ENCODE peak calls at places on chromosomes 12 and 14, in nine cellular contexts. One of them, this sample, is unnamed.
A peak's percentile ranks its signal among the peaks of the same experiment; 100 is the strongest.

GRCh38 chr14:65035049-65035448 is 48.4 kb downstream of the FNTB start:
- DNase-seq in ELR: no peak
- DNase-seq in uterus: peak; percentile 47
- DNase-seq in NCI-H1436 treated with DMSO at 0.1 percent for 48 hours: no peak
- DNase-seq in stimulated activated CD4-positive, alpha-beta T cell treated with anti-CD3 and anti-CD28 coated beads, Interleukin-1b, Interleukin-23, amount 100 ng/mL, for 4 hours: no peak
- DNase-seq in neural progenitor cell: no peak
- DNase-seq in T-helper 9 cell: no peak
- DNase-seq in left ventricle myocardium superior: peak; percentile 71
- DNase-seq in HFFc6: no peak
- DNase-seq in this sample: no peak

GRCh38 chr14:52706286-52706685 is 714 bp upstream of the PSMC6 start:
- DNase-seq in ELR: peak; percentile 47
- DNase-seq in uterus: no peak
- DNase-seq in NCI-H1436 treated with DMSO at 0.1 percent for 48 hours: no peak
- DNase-seq in stimulated activated CD4-positive, alpha-beta T cell treated with anti-CD3 and anti-CD28 coated beads, Interleukin-1b, Interleukin-23, amount 100 ng/mL, for 4 hours: peak; percentile 40
- DNase-seq in neural progenitor cell: no peak
- DNase-seq in T-helper 9 cell: peak; percentile 4
- DNase-seq in left ventricle myocardium superior: no peak
- DNase-seq in HFFc6: no peak
- DNase-seq in this sample: no peak

GRCh38 chr12:61996717-61997116 is 263.5 kb upstream of the USP15 start:
- DNase-seq in ELR: no peak
- DNase-seq in uterus: no peak
- DNase-seq in NCI-H1436 treated with DMSO at 0.1 percent for 48 hours: no peak
- DNase-seq in stimulated activated CD4-positive, alpha-beta T cell treated with anti-CD3 and anti-CD28 coated beads, Interleukin-1b, Interleukin-23, amount 100 ng/mL, for 4 hours: no peak
- DNase-seq in neural progenitor cell: no peak
- DNase-seq in T-helper 9 cell: no peak
- DNase-seq in left ventricle myocardium superior: no peak
- DNase-seq in HFFc6: no peak
- DNase-seq in this sample: no peak

GRCh38 chr14:106679776-106680175 is 1153.4 kb downstream of the TMEM121 start:
- DNase-seq in ELR: no peak
- DNase-seq in uterus: no peak
- DNase-seq in NCI-H1436 treated with DMSO at 0.1 percent for 48 hours: no peak
- DNase-seq in stimulated activated CD4-positive, alpha-beta T cell treated with anti-CD3 and anti-CD28 coated beads, Interleukin-1b, Interleukin-23, amount 100 ng/mL, for 4 hours: no peak
- DNase-seq in neural progenitor cell: no peak
- DNase-seq in T-helper 9 cell: no peak
- DNase-seq in left ventricle myocardium superior: no peak
- DNase-seq in HFFc6: no peak
- DNase-seq in this sample: no peak

GRCh38 chr12:33330940-33331339 is 108.7 kb downstream of the SYT10 start:
- DNase-seq in ELR: no peak
- DNase-seq in uterus: no peak
- DNase-seq in NCI-H1436 treated with DMSO at 0.1 percent for 48 hours: no peak
- DNase-seq in stimulated activated CD4-positive, alpha-beta T cell treated with anti-CD3 and anti-CD28 coated beads, Interleukin-1b, Interleukin-23, amount 100 ng/mL, for 4 hours: no peak
- DNase-seq in neural progenitor cell: no peak
- DNase-seq in T-helper 9 cell: no peak
- DNase-seq in left ventricle myocardium superior: no peak
- DNase-seq in HFFc6: no peak
- DNase-seq in this sample: no peak

GRCh38 chr12:10301103-10301502 is 6.6 kb upstream of the KLRD1 start:
- DNase-seq in ELR: peak; percentile 3
- DNase-seq in uterus: no peak
- DNase-seq in NCI-H1436 treated with DMSO at 0.1 percent for 48 hours: no peak
- DNase-seq in stimulated activated CD4-positive, alpha-beta T cell treated with anti-CD3 and anti-CD28 coated beads, Interleukin-1b, Interleukin-23, amount 100 ng/mL, for 4 hours: no peak
- DNase-seq in neural progenitor cell: no peak
- DNase-seq in T-helper 9 cell: no peak
- DNase-seq in left ventricle myocardium superior: no peak
- DNase-seq in HFFc6: no peak
- DNase-seq in this sample: peak; percentile 45

GRCh38 chr12:132398386-132398991 is 69.1 kb upstream of the GALNT9 start:
- DNase-seq in ELR: no peak
- DNase-seq in uterus: no peak
- DNase-seq in NCI-H1436 treated with DMSO at 0.1 percent for 48 hours: no peak
- DNase-seq in stimulated activated CD4-positive, alpha-beta T cell treated with anti-CD3 and anti-CD28 coated beads, Interleukin-1b, Interleukin-23, amount 100 ng/mL, for 4 hours: no peak
- DNase-seq in neural progenitor cell: no peak
- DNase-seq in T-helper 9 cell: no peak
- DNase-seq in left ventricle myocardium superior: peak; percentile 22
- DNase-seq in HFFc6: no peak
- DNase-seq in this sample: no peak

GRCh38 chr14:29028973-29029582 is 262.5 kb downstream of the FOXG1 start:
- DNase-seq in ELR: peak; percentile 44
- DNase-seq in uterus: no peak
- DNase-seq in NCI-H1436 treated with DMSO at 0.1 percent for 48 hours: no peak
- DNase-seq in stimulated activated CD4-positive, alpha-beta T cell treated with anti-CD3 and anti-CD28 coated beads, Interleukin-1b, Interleukin-23, amount 100 ng/mL, for 4 hours: no peak
- DNase-seq in neural progenitor cell: peak; percentile 73
- DNase-seq in T-helper 9 cell: no peak
- DNase-seq in left ventricle myocardium superior: no peak
- DNase-seq in HFFc6: no peak
- DNase-seq in this sample: peak; percentile 6

GRCh38 chr14:59309291-59309900 is 120.9 kb downstream of the DAAM1 start:
- DNase-seq in ELR: no peak
- DNase-seq in uterus: no peak
- DNase-seq in NCI-H1436 treated with DMSO at 0.1 percent for 48 hours: no peak
- DNase-seq in stimulated activated CD4-positive, alpha-beta T cell treated with anti-CD3 and anti-CD28 coated beads, Interleukin-1b, Interleukin-23, amount 100 ng/mL, for 4 hours: no peak
- DNase-seq in neural progenitor cell: no peak
- DNase-seq in T-helper 9 cell: no peak
- DNase-seq in left ventricle myocardium superior: no peak
- DNase-seq in HFFc6: no peak
- DNase-seq in this sample: no peak

GRCh38 chr12:60684988-60685655 is 1089.3 kb downstream of the SLC16A7 start:
- DNase-seq in ELR: no peak
- DNase-seq in uterus: no peak
- DNase-seq in NCI-H1436 treated with DMSO at 0.1 percent for 48 hours: no peak
- DNase-seq in stimulated activated CD4-positive, alpha-beta T cell treated with anti-CD3 and anti-CD28 coated beads, Interleukin-1b, Interleukin-23, amount 100 ng/mL, for 4 hours: no peak
- DNase-seq in neural progenitor cell: no peak
- DNase-seq in T-helper 9 cell: no peak
- DNase-seq in left ventricle myocardium superior: no peak
- DNase-seq in HFFc6: no peak
- DNase-seq in this sample: no peak

GRCh38 chr12:47832263-47832933 is 12.7 kb upstream of the HDAC7 start:
- DNase-seq in ELR: no peak
- DNase-seq in uterus: no peak
- DNase-seq in NCI-H1436 treated with DMSO at 0.1 percent for 48 hours: no peak
- DNase-seq in stimulated activated CD4-positive, alpha-beta T cell treated with anti-CD3 and anti-CD28 coated beads, Interleukin-1b, Interleukin-23, amount 100 ng/mL, for 4 hours: no peak
- DNase-seq in neural progenitor cell: no peak
- DNase-seq in T-helper 9 cell: no peak
- DNase-seq in left ventricle myocardium superior: no peak
- DNase-seq in HFFc6: no peak
- DNase-seq in this sample: no peak

GRCh38 chr12:125218952-125219351 is 153.7 kb downstream of the AACS start:
- DNase-seq in ELR: peak; percentile 13
- DNase-seq in uterus: no peak
- DNase-seq in NCI-H1436 treated with DMSO at 0.1 percent for 48 hours: no peak
- DNase-seq in stimulated activated CD4-positive, alpha-beta T cell treated with anti-CD3 and anti-CD28 coated beads, Interleukin-1b, Interleukin-23, amount 100 ng/mL, for 4 hours: no peak
- DNase-seq in neural progenitor cell: no peak
- DNase-seq in T-helper 9 cell: no peak
- DNase-seq in left ventricle myocardium superior: no peak
- DNase-seq in HFFc6: no peak
- DNase-seq in this sample: no peak

GRCh38 chr14:33457021-33457420 is 493.9 kb downstream of the EGLN3 start:
- DNase-seq in ELR: no peak
- DNase-seq in uterus: no peak
- DNase-seq in NCI-H1436 treated with DMSO at 0.1 percent for 48 hours: no peak
- DNase-seq in stimulated activated CD4-positive, alpha-beta T cell treated with anti-CD3 and anti-CD28 coated beads, Interleukin-1b, Interleukin-23, amount 100 ng/mL, for 4 hours: no peak
- DNase-seq in neural progenitor cell: no peak
- DNase-seq in T-helper 9 cell: no peak
- DNase-seq in left ventricle myocardium superior: no peak
- DNase-seq in HFFc6: no peak
- DNase-seq in this sample: no peak

GRCh38 chr14:89890589-89890988 is 63.9 kb downstream of the EFCAB11 start:
- DNase-seq in ELR: no peak
- DNase-seq in uterus: no peak
- DNase-seq in NCI-H1436 treated with DMSO at 0.1 percent for 48 hours: no peak
- DNase-seq in stimulated activated CD4-positive, alpha-beta T cell treated with anti-CD3 and anti-CD28 coated beads, Interleukin-1b, Interleukin-23, amount 100 ng/mL, for 4 hours: no peak
- DNase-seq in neural progenitor cell: no peak
- DNase-seq in T-helper 9 cell: no peak
- DNase-seq in left ventricle myocardium superior: no peak
- DNase-seq in HFFc6: no peak
- DNase-seq in this sample: no peak

GRCh38 chr14:104112609-104113571 is 25.5 kb upstream of the KIF26A start:
- DNase-seq in ELR: no peak
- DNase-seq in uterus: no peak
- DNase-seq in NCI-H1436 treated with DMSO at 0.1 percent for 48 hours: no peak
- DNase-seq in stimulated activated CD4-positive, alpha-beta T cell treated with anti-CD3 and anti-CD28 coated beads, Interleukin-1b, Interleukin-23, amount 100 ng/mL, for 4 hours: no peak
- DNase-seq in neural progenitor cell: no peak
- DNase-seq in T-helper 9 cell: no peak
- DNase-seq in left ventricle myocardium superior: peak; percentile 10
- DNase-seq in HFFc6: no peak
- DNase-seq in this sample: no peak

GRCh38 chr12:56161677-56162351 is 3.7 kb downstream of the MYL6 start:
- DNase-seq in ELR: no peak
- DNase-seq in uterus: no peak
- DNase-seq in NCI-H1436 treated with DMSO at 0.1 percent for 48 hours: no peak
- DNase-seq in stimulated activated CD4-positive, alpha-beta T cell treated with anti-CD3 and anti-CD28 coated beads, Interleukin-1b, Interleukin-23, amount 100 ng/mL, for 4 hours: no peak
- DNase-seq in neural progenitor cell: peak; percentile 68
- DNase-seq in T-helper 9 cell: no peak
- DNase-seq in left ventricle myocardium superior: no peak
- DNase-seq in HFFc6: no peak
- DNase-seq in this sample: no peak

GRCh38 chr12:69897744-69898143 is 72.7 kb downstream of the MYRFL start:
- DNase-seq in ELR: peak; percentile 39
- DNase-seq in uterus: no peak
- DNase-seq in NCI-H1436 treated with DMSO at 0.1 percent for 48 hours: no peak
- DNase-seq in stimulated activated CD4-positive, alpha-beta T cell treated with anti-CD3 and anti-CD28 coated beads, Interleukin-1b, Interleukin-23, amount 100 ng/mL, for 4 hours: no peak
- DNase-seq in neural progenitor cell: no peak
- DNase-seq in T-helper 9 cell: no peak
- DNase-seq in left ventricle myocardium superior: peak; percentile 71
- DNase-seq in HFFc6: peak; percentile 75
- DNase-seq in this sample: peak; percentile 98

GRCh38 chr14:38578278-38578681 is 322.4 kb upstream of the CLEC14A start:
- DNase-seq in ELR: no peak
- DNase-seq in uterus: no peak
- DNase-seq in NCI-H1436 treated with DMSO at 0.1 percent for 48 hours: peak; percentile 37
- DNase-seq in stimulated activated CD4-positive, alpha-beta T cell treated with anti-CD3 and anti-CD28 coated beads, Interleukin-1b, Interleukin-23, amount 100 ng/mL, for 4 hours: no peak
- DNase-seq in neural progenitor cell: peak; percentile 3
- DNase-seq in T-helper 9 cell: no peak
- DNase-seq in left ventricle myocardium superior: no peak
- DNase-seq in HFFc6: no peak
- DNase-seq in this sample: peak; percentile 38

GRCh38 chr12:97899529-97899928 is 436.9 kb downstream of the RMST start:
- DNase-seq in ELR: no peak
- DNase-seq in uterus: no peak
- DNase-seq in NCI-H1436 treated with DMSO at 0.1 percent for 48 hours: no peak
- DNase-seq in stimulated activated CD4-positive, alpha-beta T cell treated with anti-CD3 and anti-CD28 coated beads, Interleukin-1b, Interleukin-23, amount 100 ng/mL, for 4 hours: no peak
- DNase-seq in neural progenitor cell: no peak
- DNase-seq in T-helper 9 cell: no peak
- DNase-seq in left ventricle myocardium superior: no peak
- DNase-seq in HFFc6: no peak
- DNase-seq in this sample: no peak

GRCh38 chr12:9908350-9908749 is 23.8 kb downstream of the CLEC2A start:
- DNase-seq in ELR: no peak
- DNase-seq in uterus: no peak
- DNase-seq in NCI-H1436 treated with DMSO at 0.1 percent for 48 hours: no peak
- DNase-seq in stimulated activated CD4-positive, alpha-beta T cell treated with anti-CD3 and anti-CD28 coated beads, Interleukin-1b, Interleukin-23, amount 100 ng/mL, for 4 hours: no peak
- DNase-seq in neural progenitor cell: no peak
- DNase-seq in T-helper 9 cell: no peak
- DNase-seq in left ventricle myocardium superior: no peak
- DNase-seq in HFFc6: no peak
- DNase-seq in this sample: no peak

GRCh38 chr12:117789195-117789912 is 179.4 kb downstream of the KSR2 start:
- DNase-seq in ELR: no peak
- DNase-seq in uterus: no peak
- DNase-seq in NCI-H1436 treated with DMSO at 0.1 percent for 48 hours: no peak
- DNase-seq in stimulated activated CD4-positive, alpha-beta T cell treated with anti-CD3 and anti-CD28 coated beads, Interleukin-1b, Interleukin-23, amount 100 ng/mL, for 4 hours: no peak
- DNase-seq in neural progenitor cell: no peak
- DNase-seq in T-helper 9 cell: no peak
- DNase-seq in left ventricle myocardium superior: no peak
- DNase-seq in HFFc6: no peak
- DNase-seq in this sample: no peak

GRCh38 chr14:104898870-104899510 is 25.7 kb upstream of the PLD4 start:
- DNase-seq in ELR: no peak
- DNase-seq in uterus: no peak
- DNase-seq in NCI-H1436 treated with DMSO at 0.1 percent for 48 hours: no peak
- DNase-seq in stimulated activated CD4-positive, alpha-beta T cell treated with anti-CD3 and anti-CD28 coated beads, Interleukin-1b, Interleukin-23, amount 100 ng/mL, for 4 hours: no peak
- DNase-seq in neural progenitor cell: no peak
- DNase-seq in T-helper 9 cell: no peak
- DNase-seq in left ventricle myocardium superior: peak; percentile 32
- DNase-seq in HFFc6: no peak
- DNase-seq in this sample: no peak

GRCh38 chr12:124391340-124392261 is 96.7 kb downstream of the RFLNA start:
- DNase-seq in ELR: peak; percentile 82
- DNase-seq in uterus: no peak
- DNase-seq in NCI-H1436 treated with DMSO at 0.1 percent for 48 hours: no peak
- DNase-seq in stimulated activated CD4-positive, alpha-beta T cell treated with anti-CD3 and anti-CD28 coated beads, Interleukin-1b, Interleukin-23, amount 100 ng/mL, for 4 hours: peak; percentile 38
- DNase-seq in neural progenitor cell: no peak
- DNase-seq in T-helper 9 cell: peak; percentile 17
- DNase-seq in left ventricle myocardium superior: peak; percentile 81
- DNase-seq in HFFc6: no peak
- DNase-seq in this sample: peak; percentile 59

GRCh38 chr14:75522224-75522764 is at the start of gene BATF:
- DNase-seq in ELR: no peak
- DNase-seq in uterus: no peak
- DNase-seq in NCI-H1436 treated with DMSO at 0.1 percent for 48 hours: no peak
- DNase-seq in stimulated activated CD4-positive, alpha-beta T cell treated with anti-CD3 and anti-CD28 coated beads, Interleukin-1b, Interleukin-23, amount 100 ng/mL, for 4 hours: peak; percentile 71
- DNase-seq in neural progenitor cell: no peak
- DNase-seq in T-helper 9 cell: peak; percentile 57
- DNase-seq in left ventricle myocardium superior: no peak
- DNase-seq in HFFc6: no peak
- DNase-seq in this sample: no peak

This sample was measured in astrocyte of the spinal cord.